ENCODE peak calls at places on chromosomes 7 and 10, in five cellular contexts. K is tibial artery, V is AG08395, Y is C1 segment of cervical spinal cord, N is heart left ventricle. P is an unnamed sample.

GRCh38 chr10:72220637-72221036 is 4.6 kb upstream of the ASCC1 start:
- DNase-seq in K (no peak), V (no peak), Y (no peak), N (no peak), P (no peak)

GRCh38 chr10:102629661-102630614 is 14.3 kb upstream of the TRIM8 start:
- DNase-seq in K (no peak), V (peak), Y (no peak), N (no peak), P (peak)

GRCh38 chr7:128112781-128113221 is 81.6 kb upstream of the LRRC4 start:
- DNase-seq in K (no peak), V (no peak), Y (peak), N (no peak), P (no peak)

GRCh38 chr7:45224832-45225231 is 67.2 kb downstream of the RAMP3 start:
- DNase-seq in K (no peak), V (no peak), Y (no peak), N (no peak), P (no peak)

GRCh38 chr7:38846280-38846679 is 62.7 kb downstream of the VPS41 start:
- DNase-seq in K (no peak), V (peak), Y (no peak), N (no peak), P (no peak)

GRCh38 chr7:111409714-111410422 is 152.4 kb downstream of the IMMP2L start:
- DNase-seq in K (no peak), V (peak), Y (no peak), N (no peak), P (no peak)

GRCh38 chr10:112002191-112002590 is 181.4 kb downstream of the GPAM start:
- DNase-seq in K (no peak), V (no peak), Y (no peak), N (no peak), P (no peak)

GRCh38 chr10:58385784-58386112 is 538 bp downstream of the TFAM start:
- DNase-seq in K (peak), V (peak), Y (no peak), N (no peak), P (peak)

GRCh38 chr7:136405931-136406777 is 429.0 kb upstream of the MTPN start:
- DNase-seq in K (no peak), V (peak), Y (no peak), N (no peak), P (peak)

GRCh38 chr7:94580601-94581000 is 71.0 kb downstream of the CASD1 start:
- DNase-seq in K (no peak), V (peak), Y (no peak), N (no peak), P (no peak)

GRCh38 chr7:54774785-54775740 is 16.1 kb upstream of the SEC61G start:
- DNase-seq in K (no peak), V (no peak), Y (no peak), N (no peak), P (no peak)

GRCh38 chr10:12634532-12634931 is 285.2 kb downstream of the CAMK1D start:
- DNase-seq in K (no peak), V (peak), Y (peak), N (no peak), P (no peak)

GRCh38 chr10:43205681-43206390 is 61.0 kb downstream of the RASGEF1A start:
- DNase-seq in K (peak), V (no peak), Y (no peak), N (peak), P (peak)

GRCh38 chr7:14073543-14073942 is 84.1 kb upstream of the ETV1 start:
- DNase-seq in K (no peak), V (no peak), Y (no peak), N (peak), P (no peak)

GRCh38 chr7:12646139-12646538 is 41.3 kb upstream of the ARL4A start:
- DNase-seq in K (no peak), V (peak), Y (no peak), N (no peak), P (no peak)

GRCh38 chr10:48605786-48606529 is 1.1 kb upstream of the ARHGAP22 start:
- DNase-seq in K (no peak), V (no peak), Y (no peak), N (no peak), P (no peak)

GRCh38 chr10:35650894-35651293 is 8.8 kb upstream of the FZD8 start:
- DNase-seq in K (no peak), V (no peak), Y (no peak), N (no peak), P (no peak)

GRCh38 chr10:126387931-126388911 is at the start of gene ADAM12:
- DNase-seq in K (peak), V (peak), Y (no peak), N (peak), P (peak)

GRCh38 chr10:101066890-101067355 is 5.1 kb downstream of the KAZALD1 start:
- DNase-seq in K (no peak), V (no peak), Y (no peak), N (no peak), P (no peak)

GRCh38 chr10:114479307-114479706 is 75.0 kb upstream of the AFAP1L2 start:
- DNase-seq in K (peak), V (no peak), Y (no peak), N (peak), P (no peak)

GRCh38 chr10:71647526-71648354 is 71.8 kb downstream of the C10orf105 start:
- DNase-seq in K (no peak), V (peak), Y (no peak), N (no peak), P (no peak)

GRCh38 chr10:69962746-69963135 is 89.9 kb upstream of the MACROH2A2 start:
- DNase-seq in K (no peak), V (no peak), Y (no peak), N (no peak), P (no peak)

GRCh38 chr10:58017719-58018367 is 249.9 kb downstream of the IPMK start:
- DNase-seq in K (no peak), V (peak), Y (no peak), N (no peak), P (no peak)

GRCh38 chr7:124791426-124791825 is 25.8 kb upstream of the GPR37 start:
- DNase-seq in K (no peak), V (no peak), Y (no peak), N (no peak), P (no peak)